ENCODE peak calls at places on chromosomes 1 and 21, in ten cellular contexts. D is transverse colon, E is heart left ventricle, J is spleen, Z is A549, Y is IMR-90, B is sigmoid colon, X is body of pancreas, K is stomach, G is adrenal gland. V is an unnamed sample. For H3K4me1, the result is how much of the 10 kb centered on the place peaks cover.

GRCh38 chr1:177620636-177621190 is 349.1 kb downstream of the SEC16B start:
- DNase-seq in K (no peak), Y (peak), Z (no peak), E (no peak), X (no peak), G (no peak), J (no peak), B (no peak), D (no peak), V (no peak)

GRCh38 chr1:22096036-22096435 is 43.5 kb downstream of the CDC42 start:
- DNase-seq in G (no peak), D (no peak), K (no peak), E (no peak), J (no peak), Z (no peak), Y (peak), B (no peak), X (no peak), V (no peak)

GRCh38 chr1:36115200-36115669 is 9.8 kb downstream of the COL8A2 start:
- DNase-seq in B (no peak), K (peak), J (no peak), G (no peak), E (no peak), D (no peak), X (no peak), Y (peak), Z (no peak), V (no peak)

GRCh38 chr1:64240209-64240608 is 36.8 kb downstream of the UBE2U start:
- DNase-seq in Z (no peak), X (no peak), K (no peak), G (no peak), J (no peak), Y (peak), B (no peak), D (no peak), E (no peak), V (no peak)

GRCh38 chr1:100279954-100280682 is 14.1 kb downstream of the RTCA start:
- DNase-seq in E (no peak), B (no peak), X (peak), K (peak), Z (no peak), J (no peak), G (no peak), Y (no peak), D (no peak), V (no peak)

GRCh38 chr1:221157026-221157761 is 278.0 kb downstream of the HLX start:
- DNase-seq in E (no peak), K (no peak), J (no peak), Y (no peak), D (no peak), G (no peak), Z (no peak), X (no peak), B (no peak), V (no peak)

GRCh38 chr1:100736766-100737165 is 17.2 kb downstream of the VCAM1 start:
- DNase-seq in K (no peak), D (no peak), X (no peak), E (no peak), Y (peak), J (no peak), Z (no peak), G (no peak), B (no peak), V (no peak)

GRCh38 chr1:56062625-56063024 is 516.7 kb downstream of the PLPP3 start:
- DNase-seq in K (no peak), Z (no peak), E (no peak), Y (no peak), X (no peak), J (no peak), G (no peak), B (no peak), D (no peak), V (no peak)

GRCh38 chr1:111987502-111987901 is 2.0 kb downstream of the KCND3 start:
- DNase-seq in B (no peak), J (no peak), D (no peak), X (no peak), E (peak), G (peak), Y (no peak), Z (no peak), K (no peak), V (no peak)

GRCh38 chr1:210003501-210003900 is 65.5 kb downstream of the SYT14 start:
- DNase-seq in K (no peak), Z (no peak), E (no peak), Y (no peak), J (no peak), D (no peak), X (no peak), B (no peak), G (no peak), V (no peak)

GRCh38 chr21:18030248-18030647 is 211.1 kb upstream of the C21orf91 start:
- DNase-seq in E (no peak), J (no peak), G (no peak), B (no peak), X (no peak), Z (no peak), K (no peak), D (no peak), Y (no peak), V (no peak)

GRCh38 chr1:226083303-226084101 is 21.0 kb downstream of the H3-3A start:
- DNase-seq in G (peak), B (peak), Y (peak), Z (peak), K (peak), X (peak), D (peak), E (peak), J (peak), V (peak)

GRCh38 chr1:234611799-234612351 is 1.9 kb upstream of the IRF2BP2 start:
- DNase-seq in J (peak), X (peak), D (peak), B (peak), Z (no peak), K (peak), Y (no peak), G (peak), E (peak), V (peak)

GRCh38 chr1:234611153-234611798 is 1.3 kb upstream of the IRF2BP2 start:
- DNase-seq in J (no peak), X (no peak), G (no peak), Y (peak), K (no peak), B (no peak), E (no peak), Z (peak), D (no peak), V (no peak)

GRCh38 chr1:234609528-234610042 is 393 bp downstream of the IRF2BP2 start:
- DNase-seq in G (no peak), D (no peak), Y (no peak), K (no peak), Z (no peak), X (no peak), B (no peak), E (no peak), J (peak), V (no peak)

GRCh38 chr1:234610061-234610581 is at the start of gene IRF2BP2:
- DNase-seq in E (peak), D (peak), K (peak), Z (peak), Y (peak), B (peak), G (peak), X (peak), J (peak), V (peak)

DNA sequence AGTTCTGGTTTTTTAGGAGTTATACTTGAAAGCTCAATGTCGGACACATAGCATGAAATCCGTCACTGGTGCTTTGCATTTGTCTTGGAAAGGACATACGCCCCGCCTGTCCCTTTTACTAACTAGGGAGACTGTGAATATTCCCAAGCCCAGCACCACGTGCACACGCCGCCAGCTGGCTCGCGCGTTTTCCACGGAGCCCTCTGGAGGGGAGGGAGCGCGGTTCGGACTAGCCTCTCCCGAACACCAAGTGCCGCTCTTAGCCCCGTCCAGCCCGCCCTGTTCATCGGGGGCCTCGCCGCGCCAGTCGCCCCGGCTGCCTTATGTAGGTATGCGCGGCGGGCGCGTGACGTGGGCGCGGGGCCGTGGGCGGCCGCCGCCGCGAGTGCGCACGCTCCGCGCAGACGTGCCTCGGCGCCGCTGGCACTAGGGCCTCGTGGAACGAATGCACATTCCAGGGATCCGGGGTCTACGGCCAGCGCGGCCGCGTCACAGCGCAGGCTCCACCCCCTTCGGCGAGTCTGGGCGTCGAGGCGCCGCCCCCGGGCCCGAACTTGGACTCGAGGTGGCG is 689 bp upstream of the IRF2BP2 start:
- DNase-seq in Y (peak), G (peak), X (peak), J (peak), Z (peak), K (peak), B (peak), E (peak), D (peak), V (peak)
- H3K4me1 ChIP-seq in Y (under half), G (under half), X (under half), J (half or more), Z (under half), K (under half), B (under half), E (under half), D (under half), V (under half)

GRCh38 chr1:109282952-109283747 is at the start of gene PSRC1:
- DNase-seq in B (peak), K (peak), Z (peak), Y (peak), E (peak), D (peak), J (peak), X (peak), G (peak), V (peak)

GRCh38 chr1:109282497-109282951 is 421 bp downstream of the PSRC1 start:
- DNase-seq in Z (peak), K (no peak), G (no peak), Y (no peak), E (no peak), D (no peak), J (no peak), B (no peak), X (no peak), V (peak)

GRCh38 chr1:109281680-109282496 is 1.1 kb downstream of the PSRC1 start:
- DNase-seq in D (no peak), Z (no peak), E (no peak), Y (no peak), K (no peak), X (no peak), G (no peak), B (no peak), J (no peak), V (peak)

GRCh38 chr1:109279615-109280278 is 3.2 kb downstream of the PSRC1 start:
- DNase-seq in Y (no peak), G (no peak), B (no peak), K (no peak), Z (no peak), E (no peak), J (no peak), D (no peak), X (no peak), V (no peak)

DNA sequence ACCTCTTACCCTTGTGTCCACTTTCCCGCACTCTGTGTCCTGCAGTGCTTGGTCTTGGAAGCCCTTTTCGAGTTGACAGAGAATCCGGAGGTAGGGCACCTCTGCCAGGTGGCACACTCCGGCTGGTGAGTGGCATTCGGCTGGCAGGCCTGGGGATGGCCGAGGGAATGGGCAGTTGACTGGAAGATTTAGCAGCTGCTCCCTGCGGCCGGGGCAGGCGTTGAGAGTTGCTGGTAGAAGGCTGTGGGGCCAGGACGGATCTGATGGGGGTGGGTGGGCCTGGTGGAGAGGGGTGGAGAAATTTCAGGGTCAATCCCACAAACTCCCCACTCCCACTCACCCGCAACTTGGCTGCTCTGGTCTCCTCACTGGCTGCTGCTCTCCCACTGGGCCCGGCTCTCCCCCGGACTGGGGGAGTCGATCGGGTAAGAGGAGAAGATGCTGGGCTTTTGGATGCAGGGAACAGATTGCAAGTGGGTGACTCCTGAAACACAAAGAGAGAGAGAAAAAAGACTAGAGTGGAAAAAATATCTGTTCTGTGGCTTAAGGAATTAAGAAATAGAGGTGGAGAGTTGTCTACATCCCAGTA is 2.1 kb downstream of the PSRC1 start:
- DNase-seq in Z (no peak), X (no peak), D (no peak), B (no peak), Y (no peak), G (no peak), K (no peak), J (no peak), E (no peak), V (no peak)
- H3K4me3 ChIP-seq in Z (no peak), X (no peak), D (no peak), B (no peak), Y (no peak), G (no peak), K (no peak), J (no peak), E (no peak), V (no peak)

DNA sequence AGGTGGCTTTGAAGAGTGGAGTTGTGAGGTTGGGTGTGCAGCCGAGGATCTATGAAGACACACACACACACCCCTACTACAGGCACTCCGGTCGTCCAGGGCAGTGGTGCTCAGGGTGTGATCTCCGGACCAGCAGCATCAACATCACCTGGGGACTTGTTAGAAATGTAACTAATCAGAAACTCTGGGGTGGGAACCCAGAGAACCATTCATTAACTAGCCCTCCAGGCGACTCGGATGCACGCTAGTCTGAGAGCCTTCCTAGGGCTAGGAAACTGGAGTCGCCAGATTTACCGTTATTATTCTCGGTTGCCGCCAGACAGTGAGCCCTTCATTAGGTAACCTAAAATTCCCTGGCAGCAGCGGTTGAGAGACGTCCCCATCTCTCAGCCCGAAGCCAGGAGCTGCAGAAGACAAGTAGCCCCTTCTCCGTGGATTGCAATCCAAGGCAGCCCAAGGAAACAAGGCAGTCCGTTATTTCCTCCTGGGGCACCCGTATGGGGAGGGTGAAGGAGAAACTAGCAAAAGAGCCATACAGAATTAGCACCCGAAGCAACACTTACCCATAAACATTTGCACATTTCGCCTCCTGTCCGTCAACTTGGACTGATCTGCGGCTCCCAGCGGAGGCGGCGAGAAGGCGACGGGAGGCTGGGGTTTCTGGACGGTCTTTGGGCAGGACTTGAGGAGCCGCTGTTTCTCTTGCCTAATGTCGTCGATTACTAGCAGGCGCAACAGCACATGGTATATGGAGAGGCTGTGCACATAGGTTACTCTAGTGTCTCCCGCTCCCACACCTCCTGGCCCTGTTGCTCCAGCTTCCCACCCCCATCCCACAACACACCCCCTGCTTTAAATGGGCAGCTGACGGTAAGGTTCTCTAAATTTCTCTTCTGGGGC is 2.9 kb upstream of the CCN1 start:
- DNase-seq in D (peak), K (no peak), Z (no peak), B (peak), X (peak), Y (no peak), G (peak), E (peak), J (no peak), V (peak)
- TF ChIP-seq POLR2A in D (no peak), K (no peak), Z (no peak), B (no peak), X (no peak), Y (peak), G (no peak), E (no peak), J (no peak), V (no peak)

GRCh38 chr1:19443321-19443720 is 42.0 kb downstream of the CAPZB start:
- DNase-seq in Y (no peak), D (no peak), X (no peak), J (no peak), G (no peak), Z (no peak), K (no peak), E (no peak), B (no peak), V (no peak)
- H3K4me1 ChIP-seq in Y (under half), D (half or more), X (under half), J (half or more), G (half or more), Z (half or more), K (half or more), E (half or more), B (half or more), V (under half)

GRCh38 chr1:39925727-39926342 is 24.1 kb upstream of the MYCL start:
- DNase-seq in B (no peak), Y (peak), Z (no peak), E (no peak), G (no peak), K (no peak), D (no peak), X (no peak), J (no peak), V (no peak)

GRCh38 chr1:39919545-39919944 is 17.8 kb upstream of the MYCL start:
- DNase-seq in X (peak), J (no peak), Z (peak), Y (peak), D (peak), E (no peak), K (peak), G (no peak), B (no peak), V (peak)

GRCh38 chr1:39917825-39918224 is 16.1 kb upstream of the MYCL start:
- DNase-seq in B (no peak), Y (no peak), K (no peak), E (no peak), Z (no peak), G (no peak), X (no peak), J (no peak), D (no peak), V (no peak)

GRCh38 chr1:39926343-39926769 is 24.6 kb upstream of the MYCL start:
- DNase-seq in B (no peak), D (no peak), X (peak), G (no peak), K (no peak), Z (no peak), E (peak), Y (peak), J (no peak), V (no peak)

DNA sequence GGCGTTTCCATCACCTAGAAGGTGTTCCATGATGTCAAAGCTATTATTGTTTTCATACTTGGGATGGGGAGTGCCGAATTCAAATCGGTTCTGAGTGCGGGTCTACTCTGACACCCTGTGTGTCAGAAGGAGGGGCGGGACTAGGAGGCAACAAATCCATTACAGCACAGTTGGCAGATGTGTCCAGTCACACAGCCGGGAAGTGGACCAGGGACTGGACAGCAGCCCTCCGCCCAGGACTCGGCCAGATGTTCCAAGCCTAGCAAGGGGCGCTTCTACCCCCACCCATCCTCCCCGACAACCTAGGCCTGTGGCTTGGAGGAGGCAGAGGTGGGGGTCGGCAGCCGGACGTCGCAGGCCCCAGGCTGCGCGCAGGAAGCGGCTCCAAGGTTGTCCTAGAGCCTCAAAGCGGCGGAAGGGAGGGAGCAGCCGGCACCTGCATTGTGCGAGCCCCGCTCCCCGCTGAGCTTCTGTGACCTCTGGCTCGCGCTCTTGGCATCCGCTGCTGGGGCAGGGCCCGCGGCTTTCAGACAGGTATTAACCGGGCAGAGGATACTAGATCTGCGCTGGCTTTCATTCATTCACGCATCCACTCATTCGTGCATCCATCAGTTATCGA is 20.5 kb upstream of the MYCL start:
- DNase-seq in B (no peak), D (no peak), X (peak), E (no peak), G (no peak), Z (no peak), Y (no peak), J (no peak), K (no peak), V (no peak)
- H3K4me3 ChIP-seq in B (no peak), D (no peak), X (no peak), E (no peak), G (no peak), Z (no peak), Y (no peak), J (no peak), K (no peak), V (no peak)

GRCh38 chr1:182601926-182602325 is 2.3 kb downstream of the RGS16 start:
- DNase-seq in E (no peak), Z (no peak), B (no peak), Y (no peak), G (peak), X (no peak), J (no peak), K (no peak), D (no peak), V (no peak)

GRCh38 chr1:182602945-182603645 is 1.1 kb downstream of the RGS16 start:
- DNase-seq in E (no peak), Y (no peak), G (no peak), J (no peak), B (no peak), Z (no peak), K (no peak), X (no peak), D (no peak), V (no peak)

GRCh38 chr1:182600745-182601415 is 3.3 kb downstream of the RGS16 start:
- DNase-seq in B (no peak), Z (no peak), E (no peak), D (no peak), Y (no peak), K (no peak), G (no peak), X (no peak), J (no peak), V (no peak)

GRCh38 chr1:182600036-182600713 is 4.0 kb downstream of the RGS16 start:
- DNase-seq in X (no peak), Y (no peak), J (no peak), B (no peak), E (no peak), K (no peak), D (no peak), G (no peak), Z (no peak), V (no peak)

GRCh38 chr1:182601416-182601786 is 2.8 kb downstream of the RGS16 start:
- DNase-seq in Y (peak), X (peak), K (peak), G (peak), J (no peak), D (peak), B (peak), Z (peak), E (peak), V (peak)
- TF ChIP-seq POLR2A in Y (no peak), X (no peak), K (no peak), G (no peak), J (no peak), D (no peak), B (no peak), Z (no peak), E (no peak), V (no peak)

DNA sequence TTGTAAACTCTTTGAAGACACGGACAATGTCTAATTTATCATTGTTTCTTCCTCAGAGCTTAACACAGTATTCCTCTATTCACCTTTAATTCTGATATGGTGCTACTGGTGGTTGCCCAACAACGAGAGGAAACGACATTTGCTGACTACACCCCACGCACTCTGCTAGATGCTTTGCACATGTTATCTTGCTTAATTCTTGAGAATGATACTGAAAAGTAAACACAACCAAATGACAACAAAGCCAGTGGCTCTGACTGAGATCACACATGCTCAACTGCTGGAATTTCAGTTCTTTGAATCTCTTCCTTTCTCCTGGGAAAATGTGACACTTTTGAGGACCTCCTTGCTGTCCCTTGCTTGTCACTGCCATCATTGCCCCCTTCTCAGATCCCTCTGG is 37.2 kb upstream of the DDAH1 start:
- DNase-seq in X (no peak), G (no peak), Y (peak), B (no peak), K (no peak), D (no peak), J (no peak), Z (no peak), E (no peak), V (no peak)
- H3K4me1 ChIP-seq in X (under half), G (under half), Y (under half), B (under half), K (under half), D (under half), J (under half), Z (under half), E (under half), V (under half)

GRCh38 chr1:19450811-19451564 is 34.4 kb downstream of the CAPZB start:
- DNase-seq in B (no peak), K (no peak), Y (peak), D (no peak), J (no peak), E (no peak), G (peak), Z (peak), X (peak), V (peak)
- H3K4me3 ChIP-seq in B (no peak), K (no peak), Y (no peak), D (no peak), J (no peak), E (no peak), G (no peak), Z (peak), X (no peak), V (no peak)

V was measured in uterus.